ENCODE peak calls at places on chromosome 5, in five cellular contexts. One of them, this sample, is unnamed.

GRCh38 chr5:164119806-164120440 is 614.5 kb downstream of the MAT2B start:
- DNase-seq in RWPE1: peak; percentile 16
- DNase-seq in LHCN-M2: peak; percentile 52
- DNase-seq in AML-193: no peak
- DNase-seq in NCI-H1105 treated with DMSO at 0.1 percent for 48 hours: no peak
- DNase-seq in this sample: no peak

GRCh38 chr5:55672477-55672911 is 39.6 kb downstream of the SLC38A9 start:
- DNase-seq in RWPE1: no peak
- DNase-seq in LHCN-M2: no peak
- DNase-seq in AML-193: no peak
- DNase-seq in NCI-H1105 treated with DMSO at 0.1 percent for 48 hours: no peak
- DNase-seq in this sample: no peak

GRCh38 chr5:103060414-103060954 is 59.5 kb downstream of the GIN1 start:
- DNase-seq in RWPE1: no peak
- DNase-seq in LHCN-M2: no peak
- DNase-seq in AML-193: no peak
- DNase-seq in NCI-H1105 treated with DMSO at 0.1 percent for 48 hours: no peak
- DNase-seq in this sample: no peak

GRCh38 chr5:113387844-113388243 is 46.9 kb downstream of the TSSK1B start:
- DNase-seq in RWPE1: no peak
- DNase-seq in LHCN-M2: no peak
- DNase-seq in AML-193: no peak
- DNase-seq in NCI-H1105 treated with DMSO at 0.1 percent for 48 hours: no peak
- DNase-seq in this sample: no peak

GRCh38 chr5:121725450-121725849 is 126.2 kb upstream of the FTMT start:
- DNase-seq in RWPE1: no peak
- DNase-seq in LHCN-M2: no peak
- DNase-seq in AML-193: no peak
- DNase-seq in NCI-H1105 treated with DMSO at 0.1 percent for 48 hours: no peak
- DNase-seq in this sample: no peak

GRCh38 chr5:93746406-93747056 is 5.1 kb upstream of the POU5F2 start:
- DNase-seq in RWPE1: no peak
- DNase-seq in LHCN-M2: peak; percentile 50
- DNase-seq in AML-193: no peak
- DNase-seq in NCI-H1105 treated with DMSO at 0.1 percent for 48 hours: no peak
- DNase-seq in this sample: no peak

GRCh38 chr5:179195561-179196419 is 135.6 kb downstream of the ZNF354C start:
- DNase-seq in RWPE1: no peak
- DNase-seq in LHCN-M2: no peak
- DNase-seq in AML-193: no peak
- DNase-seq in NCI-H1105 treated with DMSO at 0.1 percent for 48 hours: no peak
- DNase-seq in this sample: no peak

GRCh38 chr5:58136416-58136815 is 323.5 kb downstream of the PLK2 start:
- DNase-seq in RWPE1: no peak
- DNase-seq in LHCN-M2: peak; percentile 64
- DNase-seq in AML-193: no peak
- DNase-seq in NCI-H1105 treated with DMSO at 0.1 percent for 48 hours: no peak
- DNase-seq in this sample: no peak

GRCh38 chr5:77586101-77586500 is 52.4 kb downstream of the OTP start:
- DNase-seq in RWPE1: no peak
- DNase-seq in LHCN-M2: no peak
- DNase-seq in AML-193: no peak
- DNase-seq in NCI-H1105 treated with DMSO at 0.1 percent for 48 hours: no peak
- DNase-seq in this sample: no peak

GRCh38 chr5:64690417-64691151 is at the start of gene SHISAL2B:
- DNase-seq in RWPE1: peak; percentile 45
- DNase-seq in LHCN-M2: peak; percentile 5
- DNase-seq in AML-193: no peak
- DNase-seq in NCI-H1105 treated with DMSO at 0.1 percent for 48 hours: peak; percentile 49
- DNase-seq in this sample: peak; percentile 13

GRCh38 chr5:37090123-37090726 is 159.0 kb downstream of the CPLANE1 start:
- DNase-seq in RWPE1: no peak
- DNase-seq in LHCN-M2: no peak
- DNase-seq in AML-193: no peak
- DNase-seq in NCI-H1105 treated with DMSO at 0.1 percent for 48 hours: no peak
- DNase-seq in this sample: no peak

GRCh38 chr5:116766470-116766947 is 191.9 kb upstream of the SEMA6A start:
- DNase-seq in RWPE1: peak; percentile 52
- DNase-seq in LHCN-M2: peak; percentile 7
- DNase-seq in AML-193: no peak
- DNase-seq in NCI-H1105 treated with DMSO at 0.1 percent for 48 hours: no peak
- DNase-seq in this sample: peak; percentile 19

GRCh38 chr5:96863114-96863513 is 13.2 kb upstream of the ERAP2 start:
- DNase-seq in RWPE1: no peak
- DNase-seq in LHCN-M2: no peak
- DNase-seq in AML-193: no peak
- DNase-seq in NCI-H1105 treated with DMSO at 0.1 percent for 48 hours: no peak
- DNase-seq in this sample: no peak

GRCh38 chr5:155746340-155747038 is 580.5 kb upstream of the SGCD start:
- DNase-seq in RWPE1: no peak
- DNase-seq in LHCN-M2: no peak
- DNase-seq in AML-193: no peak
- DNase-seq in NCI-H1105 treated with DMSO at 0.1 percent for 48 hours: no peak
- DNase-seq in this sample: no peak

GRCh38 chr5:32760091-32760509 is 49.0 kb downstream of the NPR3 start:
- DNase-seq in RWPE1: peak; percentile 20
- DNase-seq in LHCN-M2: peak; percentile 91
- DNase-seq in AML-193: no peak
- DNase-seq in NCI-H1105 treated with DMSO at 0.1 percent for 48 hours: no peak
- DNase-seq in this sample: no peak

GRCh38 chr5:81718300-81718699 is 32.6 kb downstream of the SSBP2 start:
- DNase-seq in RWPE1: no peak
- DNase-seq in LHCN-M2: no peak
- DNase-seq in AML-193: no peak
- DNase-seq in NCI-H1105 treated with DMSO at 0.1 percent for 48 hours: no peak
- DNase-seq in this sample: no peak

GRCh38 chr5:154757647-154758406 is 2.6 kb downstream of the LARP1 start:
- DNase-seq in RWPE1: peak; percentile 76
- DNase-seq in LHCN-M2: no peak
- DNase-seq in AML-193: peak; percentile 53
- DNase-seq in NCI-H1105 treated with DMSO at 0.1 percent for 48 hours: peak; percentile 45
- DNase-seq in this sample: no peak

GRCh38 chr5:147044868-147045267 is 166.3 kb upstream of the PPP2R2B start:
- DNase-seq in RWPE1: no peak
- DNase-seq in LHCN-M2: no peak
- DNase-seq in AML-193: no peak
- DNase-seq in NCI-H1105 treated with DMSO at 0.1 percent for 48 hours: no peak
- DNase-seq in this sample: no peak

GRCh38 chr5:131288328-131288727 is 24.5 kb downstream of the CDC42SE2 start:
- DNase-seq in RWPE1: no peak
- DNase-seq in LHCN-M2: no peak
- DNase-seq in AML-193: no peak
- DNase-seq in NCI-H1105 treated with DMSO at 0.1 percent for 48 hours: no peak
- DNase-seq in this sample: no peak

This sample was measured in HuH-7.5.